ENCODE peak calls at places on chromosomes 4 and X, in four cellular contexts. Z, Q, W and A are unnamed samples.

GRCh38 chrX:7146703-7147430 is 645 bp upstream of the STS start:
- DNase-seq in Z (no peak), Q (no peak), W (no peak), A (no peak)

GRCh38 chrX:20500171-20500865 is 233.6 kb upstream of the RPS6KA3 start:
- DNase-seq in Z (no peak), Q (no peak), W (peak), A (no peak)

GRCh38 chrX:121179972-121180371 is 132.6 kb downstream of the GLUD2 start:
- DNase-seq in Z (peak), Q (no peak), W (no peak), A (peak)

GRCh38 chr4:7559741-7560376 is 125.1 kb upstream of the PSAPL1 start:
- DNase-seq in Z (no peak), Q (no peak), W (no peak), A (no peak)

GRCh38 chrX:19440713-19441112 is 74.6 kb downstream of the MAP3K15 start:
- DNase-seq in Z (peak), Q (no peak), W (no peak), A (peak)

GRCh38 chrX:49988128-49988527 is 65.7 kb downstream of the CLCN5 start:
- DNase-seq in Z (no peak), Q (no peak), W (no peak), A (no peak)

GRCh38 chrX:152989292-152989658 is 4.6 kb downstream of the PNMA5 start:
- DNase-seq in Z (no peak), Q (no peak), W (no peak), A (no peak)

GRCh38 chrX:110741213-110741796 is 54.3 kb downstream of the CHRDL1 start:
- DNase-seq in Z (no peak), Q (no peak), W (no peak), A (peak)

GRCh38 chrX:13170966-13171558 is 126.6 kb upstream of the FAM9C start:
- DNase-seq in Z (no peak), Q (no peak), W (no peak), A (no peak)

GRCh38 chrX:100812216-100813158 is 7.7 kb upstream of the CSTF2 start:
- DNase-seq in Z (no peak), Q (no peak), W (no peak), A (no peak)

GRCh38 chr4:165331316-165331715 is 3.8 kb downstream of the MSMO1 start:
- DNase-seq in Z (no peak), Q (no peak), W (no peak), A (peak)

GRCh38 chr4:109079731-109080130 is 222.7 kb downstream of the COL25A1 start:
- DNase-seq in Z (peak), Q (no peak), W (no peak), A (no peak)

GRCh38 chr4:24417206-24417605 is 167.1 kb downstream of the DHX15 start:
- DNase-seq in Z (no peak), Q (no peak), W (no peak), A (no peak)

GRCh38 chr4:102500371-102501175 is 586 bp upstream of the NFKB1 start:
- DNase-seq in Z (peak), Q (no peak), W (peak), A (peak)

GRCh38 chrX:100413231-100413630 is 3.2 kb upstream of the PCDH19 start:
- DNase-seq in Z (peak), Q (peak), W (no peak), A (peak)

GRCh38 chr4:114386637-114387233 is 211.9 kb upstream of the UGT8 start:
- DNase-seq in Z (peak), Q (no peak), W (no peak), A (peak)

GRCh38 chr4:54076673-54077072 is 12.3 kb upstream of the CHIC2 start:
- DNase-seq in Z (no peak), Q (no peak), W (no peak), A (no peak)

GRCh38 chr4:10773010-10773409 is 88.4 kb upstream of the CLNK start:
- DNase-seq in Z (no peak), Q (no peak), W (no peak), A (no peak)

GRCh38 chrX:150848914-150849365 is 49.5 kb downstream of the CD99L2 start:
- DNase-seq in Z (peak), Q (no peak), W (no peak), A (no peak)

GRCh38 chrX:153669174-153669890 is 4.3 kb downstream of the PNCK start:
- DNase-seq in Z (no peak), Q (no peak), W (no peak), A (no peak)

GRCh38 chr4:171954650-171955049 is 141.4 kb downstream of the GALNTL6 start:
- DNase-seq in Z (peak), Q (no peak), W (no peak), A (peak)

GRCh38 chr4:77586953-77587383 is 18.7 kb upstream of the CXCL13 start:
- DNase-seq in Z (no peak), Q (peak), W (peak), A (no peak)

GRCh38 chrX:44244008-44244407 is 99.5 kb downstream of the EFHC2 start:
- DNase-seq in Z (peak), Q (no peak), W (no peak), A (peak)

GRCh38 chr4:109850601-109851000 is 2.7 kb downstream of the LRIT3 start:
- DNase-seq in Z (no peak), Q (no peak), W (no peak), A (no peak)

GRCh38 chr4:87567191-87567590 is 38.0 kb upstream of the SPARCL1 start:
- DNase-seq in Z (no peak), Q (no peak), W (no peak), A (no peak)

GRCh38 chrX:16552546-16552945 is 97.4 kb upstream of the S100G start:
- DNase-seq in Z (no peak), Q (no peak), W (no peak), A (no peak)

GRCh38 chrX:48684134-48684533 is 535 bp downstream of the WAS start:
- DNase-seq in Z (no peak), Q (no peak), W (no peak), A (no peak)

GRCh38 chrX:111829345-111829744 is 46.6 kb upstream of the TRPC5OS start:
- DNase-seq in Z (no peak), Q (no peak), W (no peak), A (no peak)

GRCh38 chr4:151895671-151896070 is 134.9 kb upstream of the GATB start:
- DNase-seq in Z (no peak), Q (no peak), W (no peak), A (no peak)

GRCh38 chr4:2423066-2423465 is 4.3 kb downstream of the CFAP99 start:
- DNase-seq in Z (no peak), Q (no peak), W (no peak), A (no peak)

GRCh38 chrX:39158801-39159657 is 357.8 kb downstream of the MID1IP1 start:
- DNase-seq in Z (peak), Q (no peak), W (no peak), A (peak)

GRCh38 chr4:129822708-129823504 is 727.0 kb downstream of the C4orf33 start:
- DNase-seq in Z (peak), Q (no peak), W (no peak), A (no peak)

GRCh38 chrX:115892787-115893671 is 277.5 kb upstream of the AGTR2 start:
- DNase-seq in Z (peak), Q (no peak), W (no peak), A (peak)

GRCh38 chr4:87469390-87469789 is 47.0 kb downstream of the NUDT9 start:
- DNase-seq in Z (no peak), Q (no peak), W (peak), A (no peak)

GRCh38 chr4:99853993-99854392 is 37.4 kb downstream of the DAPP1 start:
- DNase-seq in Z (no peak), Q (no peak), W (no peak), A (no peak)